ENCODE peak calls at places on chromosomes 1 and 21, in seven cellular contexts. A is stimulated activated CD4-positive, alpha-beta T cell treated with anti-CD3 and anti-CD28 coated beads, TNF-alpha, amount 100 ng/mL, for 48 hours; U is fibroblast of mammary gland; Z is glutamatergic neuron; F is neural crest cell; W is spleen; S is GM12865. N is an unnamed sample.

GRCh38 chr1:7511381-7511780 is 259.7 kb upstream of the VAMP3 start:
- DNase-seq in A (no peak), U (no peak), Z (no peak), F (no peak), W (no peak), S (no peak), N (no peak)

GRCh38 chr21:46409641-46410406 is 48.9 kb upstream of the DIP2A start:
- DNase-seq in A (no peak), U (no peak), Z (no peak), F (no peak), W (no peak), S (no peak), N (no peak)

GRCh38 chr1:192698731-192699130 is 62.8 kb downstream of the RGS13 start:
- DNase-seq in A (no peak), U (no peak), Z (no peak), F (no peak), W (no peak), S (no peak), N (no peak)

GRCh38 chr1:180182721-180183311 is 28.1 kb downstream of the QSOX1 start:
- DNase-seq in A (no peak), U (no peak), Z (peak), F (no peak), W (peak), S (no peak), N (peak)

GRCh38 chr1:6794164-6794563 is 8.9 kb downstream of the CAMTA1 start:
- DNase-seq in A (no peak), U (peak), Z (no peak), F (no peak), W (no peak), S (peak), N (peak)

GRCh38 chr1:147892731-147893214 is 9.8 kb upstream of the GJA8 start:
- DNase-seq in A (no peak), U (peak), Z (no peak), F (no peak), W (no peak), S (peak), N (no peak)

GRCh38 chr1:30302808-30303310 is 420.5 kb downstream of the MATN1 start:
- DNase-seq in A (no peak), U (no peak), Z (no peak), F (no peak), W (no peak), S (no peak), N (peak)

GRCh38 chr1:21256776-21257175 is 33.5 kb downstream of the ECE1 start:
- DNase-seq in A (no peak), U (no peak), Z (no peak), F (no peak), W (no peak), S (no peak), N (no peak)

GRCh38 chr1:212257157-212257556 is 28.1 kb upstream of the PPP2R5A start:
- DNase-seq in A (no peak), U (no peak), Z (no peak), F (no peak), W (no peak), S (no peak), N (no peak)

GRCh38 chr1:32052887-32053286 is 19.9 kb upstream of the TMEM39B start:
- DNase-seq in A (no peak), U (peak), Z (no peak), F (no peak), W (no peak), S (no peak), N (no peak)

GRCh38 chr1:119720866-119721440 is 9.2 kb downstream of the PHGDH start:
- DNase-seq in A (no peak), U (no peak), Z (no peak), F (no peak), W (no peak), S (no peak), N (no peak)

GRCh38 chr1:167033646-167034045 is 44.6 kb downstream of the MAEL start:
- DNase-seq in A (no peak), U (no peak), Z (no peak), F (no peak), W (no peak), S (no peak), N (no peak)

GRCh38 chr1:35085421-35085820 is 6.2 kb downstream of the ZMYM1 start:
- DNase-seq in A (no peak), U (no peak), Z (no peak), F (no peak), W (no peak), S (no peak), N (no peak)

GRCh38 chr1:47765742-47766485 is 231.3 kb downstream of the TRABD2B start:
- DNase-seq in A (no peak), U (no peak), Z (no peak), F (no peak), W (peak), S (no peak), N (no peak)

GRCh38 chr1:16015960-16016901 is 1.6 kb downstream of the HSPB7 start:
- DNase-seq in A (no peak), U (no peak), Z (no peak), F (no peak), W (no peak), S (peak), N (peak)